ENCODE peak calls at places on chromosomes 2 and 18, in five cellular contexts. One of them, this sample, is unnamed.

GRCh38 chr2:209791151-209791550 is 19.5 kb downstream of the UNC80 start:
- ATAC-seq in right cardiac atrium: no peak
- ATAC-seq in natural killer cell: no peak
- ATAC-seq in heart right ventricle: no peak
- ATAC-seq in HCT116: no peak
- ATAC-seq in this sample: no peak

GRCh38 chr2:110206056-110206455 is 1.2 kb upstream of the NPHP1 start:
- ATAC-seq in heart right ventricle: peak; percentile 39
- ATAC-seq in HCT116: no peak
- ATAC-seq in right cardiac atrium: peak; percentile 49
- ATAC-seq in natural killer cell: no peak
- ATAC-seq in this sample: no peak

GRCh38 chr2:237682901-237683670 is 55.7 kb downstream of the LRRFIP1 start:
- ATAC-seq in HCT116: peak; percentile 86
- ATAC-seq in heart right ventricle: no peak
- ATAC-seq in natural killer cell: no peak
- ATAC-seq in right cardiac atrium: no peak
- ATAC-seq in this sample: no peak

GRCh38 chr2:236295481-236295880 is 31.3 kb upstream of the ASB18 start:
- ATAC-seq in heart right ventricle: no peak
- ATAC-seq in right cardiac atrium: no peak
- ATAC-seq in HCT116: no peak
- ATAC-seq in natural killer cell: no peak
- ATAC-seq in this sample: no peak

GRCh38 chr18:23266717-23267446 is 131.6 kb downstream of the CABLES1 start:
- ATAC-seq in right cardiac atrium: no peak
- ATAC-seq in heart right ventricle: no peak
- ATAC-seq in HCT116: no peak
- ATAC-seq in natural killer cell: peak; percentile 73
- ATAC-seq in this sample: no peak

GRCh38 chr2:24818721-24819167 is 25.5 kb downstream of the CENPO start:
- ATAC-seq in right cardiac atrium: peak; percentile 10
- ATAC-seq in natural killer cell: no peak
- ATAC-seq in HCT116: no peak
- ATAC-seq in heart right ventricle: no peak
- ATAC-seq in this sample: no peak

GRCh38 chr2:191171708-191172355 is 21.0 kb upstream of the STAT4 start:
- ATAC-seq in heart right ventricle: peak; percentile 18
- ATAC-seq in HCT116: peak; percentile 53
- ATAC-seq in right cardiac atrium: no peak
- ATAC-seq in natural killer cell: no peak
- ATAC-seq in this sample: peak; percentile 71

GRCh38 chr2:110948027-110948687 is 172.6 kb upstream of the BCL2L11 start:
- ATAC-seq in heart right ventricle: no peak
- ATAC-seq in natural killer cell: no peak
- ATAC-seq in right cardiac atrium: no peak
- ATAC-seq in HCT116: no peak
- ATAC-seq in this sample: no peak

GRCh38 chr18:48993586-48993985 is 42.8 kb upstream of the SMAD7 start:
- ATAC-seq in HCT116: no peak
- ATAC-seq in natural killer cell: no peak
- ATAC-seq in heart right ventricle: no peak
- ATAC-seq in right cardiac atrium: no peak
- ATAC-seq in this sample: no peak

GRCh38 chr18:72866572-72866900 is 1.3 kb downstream of the NETO1 start:
- ATAC-seq in heart right ventricle: no peak
- ATAC-seq in HCT116: no peak
- ATAC-seq in natural killer cell: no peak
- ATAC-seq in right cardiac atrium: no peak
- ATAC-seq in this sample: no peak

GRCh38 chr2:191265311-191266170 is 20.3 kb downstream of the MYO1B start:
- ATAC-seq in natural killer cell: no peak
- ATAC-seq in HCT116: no peak
- ATAC-seq in heart right ventricle: peak; percentile 42
- ATAC-seq in right cardiac atrium: peak; percentile 65
- ATAC-seq in this sample: no peak